ENCODE peak calls at places on chromosome 20, in eight cellular contexts. Y is T-helper 2 cell treated with Interferon-gamma antibody and Interleukin-4, amounts not matched to agents 5 μg/mL and 100 μg/mL, for 36 hours; R is stimulated activated CD4-positive, alpha-beta T cell treated with anti-CD3 and anti-CD28 coated beads, Interleukin-2, amount 100 ng/mL, for 4 hours; T is CD8-positive, alpha-beta T cell; S is AG04450; X is small intestine; P is T-helper 17 cell; Z is fibroblast of pulmonary artery. D is an unnamed sample.

GRCh38 chr20:50285376-50286173 is 94.9 kb downstream of the CEBPB start:
- DNase-seq in T (no peak), S (no peak), Z (peak; percentile 79), Y (peak; percentile 40), R (no peak), X (no peak), P (no peak), D (peak; percentile 83)

GRCh38 chr20:53349730-53350129 is 243.9 kb downstream of the ZNF217 start:
- DNase-seq in R (no peak), Z (no peak), S (no peak), P (no peak), X (no peak), Y (no peak), T (no peak), D (no peak)

GRCh38 chr20:37096415-37097039 is 730 bp upstream of the RBL1 start:
- DNase-seq in T (no peak), Y (no peak), R (no peak), S (no peak), X (no peak), P (no peak), Z (no peak), D (no peak)

GRCh38 chr20:38034961-38035360 is 1.4 kb downstream of the RPRD1B start:
- DNase-seq in R (no peak), T (no peak), X (no peak), P (no peak), Y (no peak), S (no peak), Z (no peak), D (no peak)

GRCh38 chr20:48919882-48920526 is 1.5 kb upstream of the ARFGEF2 start:
- DNase-seq in X (peak; percentile 60), P (no peak), T (no peak), Z (no peak), Y (no peak), R (no peak), S (no peak), D (no peak)

GRCh38 chr20:46994341-46994740 is 99.7 kb downstream of the EYA2 start:
- DNase-seq in Y (peak; percentile 80), X (no peak), R (peak; percentile 15), P (no peak), Z (no peak), T (no peak), S (no peak), D (no peak)

GRCh38 chr20:555933-556332 is 12.3 kb upstream of the CSNK2A1 start:
- DNase-seq in X (peak; percentile 70), S (no peak), Z (peak; percentile 19), R (no peak), Y (no peak), P (no peak), T (no peak), D (no peak)

GRCh38 chr20:22974354-22974753 is 60.8 kb upstream of the SSTR4 start:
- DNase-seq in S (no peak), Y (no peak), T (no peak), P (no peak), Z (peak; percentile 59), X (no peak), R (no peak), D (no peak)

GRCh38 chr20:24721891-24722530 is 227.1 kb upstream of the CST7 start:
- DNase-seq in Z (no peak), Y (no peak), S (no peak), T (no peak), X (no peak), R (no peak), P (no peak), D (no peak)

GRCh38 chr20:35991142-35991771 is 22.9 kb downstream of the CNBD2 start:
- DNase-seq in X (peak; percentile 48), R (no peak), Z (peak; percentile 54), Y (no peak), T (no peak), S (no peak), P (no peak), D (no peak)

GRCh38 chr20:58028123-58028522 is 200.3 kb downstream of the ANKRD60 start:
- DNase-seq in X (no peak), R (no peak), S (no peak), P (no peak), Z (no peak), Y (no peak), T (no peak), D (no peak)

GRCh38 chr20:24149175-24149574 is 160.6 kb upstream of the GGTLC1 start:
- DNase-seq in X (no peak), Z (no peak), Y (no peak), S (no peak), T (no peak), R (no peak), P (no peak), D (no peak)

GRCh38 chr20:3846740-3847418 is at the start of gene MAVS:
- DNase-seq in Z (peak; percentile 74), X (peak; percentile 88), Y (peak; percentile 90), R (peak; percentile 72), S (peak; percentile 24), T (peak; percentile 67), P (peak; percentile 75), D (no peak)

GRCh38 chr20:23235173-23236027 is 115.2 kb upstream of the NXT1 start:
- DNase-seq in P (peak; percentile 19), Z (peak; percentile 83), T (no peak), Y (peak; percentile 19), S (no peak), X (peak; percentile 49), R (no peak), D (no peak)

GRCh38 chr20:62602550-62602949 is 39.8 kb upstream of the SLCO4A1 start:
- DNase-seq in P (no peak), X (no peak), T (no peak), Y (peak; percentile 32), R (no peak), Z (no peak), S (no peak), D (no peak)

GRCh38 chr20:31740208-31740607 is 1.1 kb downstream of the TPX2 start:
- DNase-seq in P (no peak), S (no peak), Y (peak; percentile 37), T (no peak), Z (peak; percentile 58), X (peak; percentile 2), R (no peak), D (no peak)

GRCh38 chr20:50628853-50629674 is 62.3 kb downstream of the RIPOR3 start:
- DNase-seq in Y (no peak), X (no peak), P (no peak), R (no peak), T (no peak), S (no peak), Z (no peak), D (no peak)

GRCh38 chr20:25198663-25199363 is 3.3 kb downstream of the ENTPD6 start:
- DNase-seq in Y (no peak), S (no peak), Z (no peak), T (no peak), R (no peak), P (no peak), X (no peak), D (no peak)

GRCh38 chr20:44068311-44068710 is 118.7 kb downstream of the JPH2 start:
- DNase-seq in S (no peak), P (no peak), X (no peak), T (no peak), Y (no peak), R (no peak), Z (no peak), D (no peak)

GRCh38 chr20:25040438-25040831 is 17.5 kb downstream of the ACSS1 start:
- DNase-seq in P (no peak), Z (peak; percentile 85), S (peak; percentile 46), X (peak; percentile 69), R (no peak), T (no peak), Y (no peak), D (no peak)

GRCh38 chr20:25317351-25318075 is 69.6 kb downstream of the PYGB start:
- DNase-seq in Z (no peak), P (no peak), R (no peak), X (no peak), T (no peak), S (no peak), Y (no peak), D (no peak)